ENCODE peak calls at places on chromosomes 3 and 15, in ten cellular contexts. Y, L, I, O, Q, M, C, P, R and G are unnamed samples.

GRCh38 chr3:112811150-112811884 is 35.3 kb downstream of the CD200R1L start:
- DNase-seq in Y (no peak), L (no peak), I (no peak), O (no peak), Q (no peak), M (peak; percentile 89), C (peak; percentile 57), P (peak; percentile 86), R (peak; percentile 30), G (no peak)

GRCh38 chr3:72093270-72093669 is 308.3 kb upstream of the PROK2 start:
- DNase-seq in Y (no peak), L (no peak), I (no peak), O (no peak), Q (no peak), M (no peak), C (no peak), P (no peak), R (no peak), G (no peak)

GRCh38 chr3:99474776-99475175 is 163.6 kb upstream of the COL8A1 start:
- DNase-seq in Y (no peak), L (no peak), I (no peak), O (no peak), Q (no peak), M (no peak), C (no peak), P (peak; percentile 58), R (no peak), G (no peak)

GRCh38 chr3:21117397-21117796 is 633.6 kb downstream of the ZNF385D start:
- DNase-seq in Y (no peak), L (no peak), I (no peak), O (no peak), Q (no peak), M (no peak), C (no peak), P (no peak), R (no peak), G (no peak)

GRCh38 chr3:153160451-153161137 is 1.4 kb upstream of the RAP2B start:
- DNase-seq in Y (peak; percentile 47), L (peak; percentile 95), I (peak; percentile 85), O (peak; percentile 86), Q (peak; percentile 93), M (peak; percentile 72), C (peak; percentile 91), P (peak; percentile 89), R (peak; percentile 81), G (peak; percentile 88)

GRCh38 chr3:138470687-138471086 is 36.3 kb downstream of the ESYT3 start:
- DNase-seq in Y (no peak), L (no peak), I (no peak), O (peak; percentile 56), Q (no peak), M (peak; percentile 93), C (no peak), P (no peak), R (no peak), G (no peak)

GRCh38 chr3:123730816-123731215 is 146.0 kb upstream of the HACD2 start:
- DNase-seq in Y (no peak), L (no peak), I (no peak), O (no peak), Q (no peak), M (no peak), C (no peak), P (no peak), R (no peak), G (no peak)

GRCh38 chr3:49840371-49840770 is 16.0 kb downstream of the TRAIP start:
- DNase-seq in Y (no peak), L (no peak), I (no peak), O (no peak), Q (no peak), M (no peak), C (no peak), P (no peak), R (no peak), G (no peak)

GRCh38 chr3:126485956-126486884 is 10.5 kb upstream of the ZXDC start:
- DNase-seq in Y (no peak), L (peak; percentile 69), I (no peak), O (no peak), Q (peak; percentile 53), M (no peak), C (no peak), P (no peak), R (no peak), G (no peak)

GRCh38 chr3:11600501-11601282 is 43.0 kb downstream of the VGLL4 start:
- DNase-seq in Y (no peak), L (no peak), I (peak; percentile 93), O (peak; percentile 65), Q (peak; percentile 91), M (peak; percentile 80), C (peak; percentile 94), P (peak; percentile 100), R (peak; percentile 72), G (peak; percentile 72)

GRCh38 chr15:63601026-63601726 is 4.0 kb downstream of the FBXL22 start:
- DNase-seq in Y (no peak), L (peak; percentile 91), I (peak; percentile 30), O (peak; percentile 55), Q (peak; percentile 74), M (no peak), C (peak; percentile 33), P (peak; percentile 44), R (peak; percentile 63), G (peak; percentile 67)
- H3K4me1 ChIP-seq in Y (no peaks in the 10 kb centered on the region), L (peaks cover 60% of the 10 kb centered on the region), I (peaks cover 20% of the 10 kb centered on the region), O (peaks cover 13% of the 10 kb centered on the region), Q (peaks cover 56% of the 10 kb centered on the region), M (no peaks in the 10 kb centered on the region), C (peaks cover 16% of the 10 kb centered on the region), P (peaks cover 22% of the 10 kb centered on the region), R (peaks cover 23% of the 10 kb centered on the region), G (peaks cover 7% of the 10 kb centered on the region)

DNA sequence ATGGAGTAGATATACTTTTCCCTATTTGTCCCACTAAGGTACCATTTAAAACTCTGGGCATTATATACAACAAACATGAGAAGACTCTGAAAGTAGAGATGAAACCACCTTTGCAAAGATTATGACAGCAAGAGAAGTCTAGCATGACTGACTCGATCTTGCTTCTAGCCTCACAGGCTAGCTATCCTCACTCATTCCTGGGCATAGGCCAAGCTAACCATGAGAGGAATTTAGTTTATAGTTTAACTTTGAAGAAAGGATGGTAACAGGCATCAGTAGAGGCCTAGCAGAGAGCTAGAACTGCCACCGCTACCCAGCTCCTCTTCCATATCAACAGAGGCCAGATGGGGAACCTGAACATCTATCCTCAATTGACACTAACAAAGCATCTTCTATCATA is 63.5 kb upstream of the FSIP1 start:
- DNase-seq in Y (no peak), L (no peak), I (no peak), O (no peak), Q (no peak), M (no peak), C (no peak), P (peak; percentile 59), R (no peak), G (no peak)
- H3K4me3 ChIP-seq in Y (no peak overlapping the region), L (no peak overlapping the region), I (no peak overlapping the region), O (no peak overlapping the region), Q (no peak overlapping the region), M (no peak overlapping the region), C (no peak overlapping the region), P (no peak overlapping the region), R (no peak overlapping the region), G (no peak overlapping the region)

GRCh38 chr15:52709172-52709979 is 30.2 kb upstream of the ATOSA start:
- DNase-seq in Y (no peak), L (peak; percentile 87), I (no peak), O (peak; percentile 85), Q (no peak), M (no peak), C (no peak), P (no peak), R (no peak), G (peak; percentile 83)
- TF ChIP-seq POLR2A in Y (no peak), L (no peak), I (no peak), O (peak; percentile 17), Q (no peak), M (no peak), C (no peak), P (no peak), R (no peak), G (no peak)

GRCh38 chr3:48478631-48479555 is 25.1 kb downstream of the SHISA5 start:
- DNase-seq in Y (no peak), L (peak; percentile 90), I (no peak), O (no peak), Q (peak; percentile 59), M (no peak), C (peak; percentile 31), P (no peak), R (no peak), G (peak; percentile 82)

GRCh38 chr3:48475188-48475587 is 28.7 kb downstream of the ATRIP start:
- DNase-seq in Y (no peak), L (peak; percentile 71), I (no peak), O (no peak), Q (no peak), M (no peak), C (no peak), P (no peak), R (no peak), G (no peak)

GRCh38 chr3:48476426-48477053 is 27.4 kb downstream of the SHISA5 start:
- DNase-seq in Y (no peak), L (peak; percentile 73), I (no peak), O (no peak), Q (no peak), M (no peak), C (no peak), P (no peak), R (no peak), G (no peak)

GRCh38 chr3:48474619-48475018 is 28.1 kb downstream of the ATRIP start:
- DNase-seq in Y (no peak), L (peak; percentile 47), I (no peak), O (no peak), Q (no peak), M (no peak), C (no peak), P (no peak), R (no peak), G (no peak)

DNA sequence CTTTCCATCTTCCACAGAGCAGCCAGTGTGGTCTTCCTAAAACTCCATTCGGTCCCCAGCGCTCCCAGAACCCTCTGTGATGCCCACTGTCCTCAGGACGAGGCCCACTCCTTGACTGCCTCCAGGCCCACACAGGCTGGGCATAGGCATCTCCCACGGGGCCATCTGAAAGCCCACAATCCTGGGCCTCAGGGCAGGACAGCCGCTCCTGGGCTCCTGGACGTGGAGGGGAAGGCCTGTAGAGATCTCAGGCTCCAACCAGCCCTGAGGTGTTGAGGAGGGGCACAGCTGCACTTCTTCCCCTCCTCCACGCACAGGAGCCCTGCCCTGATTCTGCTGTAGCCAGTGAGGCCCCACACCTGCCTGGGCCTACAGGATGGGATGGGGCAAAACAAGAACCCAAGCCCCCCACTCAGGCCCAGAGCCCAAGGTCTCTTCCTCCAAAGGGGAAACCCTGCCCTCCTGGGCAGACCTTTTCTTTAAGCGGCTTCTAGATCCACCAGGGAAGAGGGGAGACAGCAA is 26.0 kb downstream of the SHISA5 start:
- DNase-seq in Y (no peak), L (no peak), I (no peak), O (no peak), Q (peak; percentile 57), M (no peak), C (no peak), P (no peak), R (no peak), G (no peak)
- H3K4me1 ChIP-seq in Y (peaks cover 5% of the 10 kb centered on the region), L (peaks cover 73% of the 10 kb centered on the region), I (peaks cover 10% of the 10 kb centered on the region), O (peaks cover 5% of the 10 kb centered on the region), Q (peaks cover 8% of the 10 kb centered on the region), M (no peaks in the 10 kb centered on the region), C (peaks cover 6% of the 10 kb centered on the region), P (peaks cover 4% of the 10 kb centered on the region), R (no peaks in the 10 kb centered on the region), G (peaks cover 4% of the 10 kb centered on the region)